ENCODE peak calls at places on chromosome 6, in seven cellular contexts. Z, F, O, S, R, B and A are unnamed samples.

GRCh38 chr6:148629197-148629909 is 117.5 kb upstream of the UST start:
- DNase-seq in R (no peak), B (no peak), O (no peak), S (no peak), Z (peak), F (peak), A (no peak)

GRCh38 chr6:2147737-2148448 is 97.5 kb downstream of the GMDS start:
- DNase-seq in R (no peak), F (peak), S (no peak), O (no peak), B (no peak), Z (peak), A (no peak)

GRCh38 chr6:69933239-69933638 is 66.9 kb downstream of the COL19A1 start:
- DNase-seq in Z (peak), B (no peak), S (no peak), F (no peak), O (no peak), R (no peak), A (no peak)

GRCh38 chr6:109623288-109623687 is 67.7 kb downstream of the AK9 start:
- DNase-seq in F (no peak), O (no peak), B (no peak), R (no peak), Z (no peak), S (no peak), A (no peak)

GRCh38 chr6:12359051-12359450 is 68.9 kb downstream of the EDN1 start:
- DNase-seq in B (no peak), F (no peak), S (no peak), Z (no peak), R (no peak), O (no peak), A (no peak)

GRCh38 chr6:147676468-147676867 is 168.0 kb downstream of the SAMD5 start:
- DNase-seq in F (no peak), Z (no peak), S (no peak), R (no peak), B (no peak), O (no peak), A (no peak)

GRCh38 chr6:89999154-89999553 is 104.9 kb downstream of the GJA10 start:
- DNase-seq in Z (peak), R (no peak), F (no peak), B (peak), S (no peak), O (no peak), A (no peak)

GRCh38 chr6:160077526-160077925 is 44.1 kb upstream of the SLC22A1 start:
- DNase-seq in O (no peak), R (no peak), B (no peak), F (peak), S (no peak), Z (peak), A (no peak)

GRCh38 chr6:45422541-45423110 is 44.9 kb upstream of the SUPT3H start:
- DNase-seq in S (no peak), O (peak), Z (peak), F (no peak), R (peak), B (peak), A (no peak)

GRCh38 chr6:12909828-12910227 is 193.3 kb downstream of the PHACTR1 start:
- DNase-seq in B (no peak), Z (no peak), R (no peak), S (no peak), F (no peak), O (no peak), A (no peak)

GRCh38 chr6:108116424-108116780 is 41.9 kb upstream of the OSTM1 start:
- DNase-seq in Z (no peak), R (no peak), F (no peak), B (no peak), O (no peak), S (no peak), A (no peak)

GRCh38 chr6:63803371-63803770 is 167.8 kb downstream of the PHF3 start:
- DNase-seq in B (no peak), F (no peak), R (no peak), S (no peak), Z (no peak), O (no peak), A (no peak)

GRCh38 chr6:8047466-8048292 is 16.5 kb downstream of the BLOC1S5 start:
- DNase-seq in O (no peak), F (no peak), B (no peak), R (no peak), Z (peak), S (no peak), A (no peak)

GRCh38 chr6:139119553-139119952 is 15.3 kb upstream of the HECA start:
- DNase-seq in O (no peak), Z (no peak), R (no peak), F (no peak), S (no peak), B (no peak), A (no peak)

GRCh38 chr6:1789092-1789491 is 179.4 kb downstream of the FOXC1 start:
- DNase-seq in R (no peak), F (no peak), B (no peak), Z (peak), S (no peak), O (no peak), A (no peak)